ENCODE peak calls at places on chromosomes 12 and 14, in eight cellular contexts. N, D, F, J, H, P, B and Q are unnamed samples.

GRCh38 chr14:71645656-71646055 is 286.6 kb upstream of the RGS6 start:
- DNase-seq in P (peak; percentile 93), J (no peak), B (no peak), H (no peak), F (peak; percentile 4), D (no peak), N (no peak), Q (no peak)

GRCh38 chr14:25394791-25395391 is 344.9 kb upstream of the STXBP6 start:
- DNase-seq in N (no peak), B (no peak), J (peak; percentile 49), H (no peak), D (no peak), F (no peak), P (no peak), Q (no peak)

GRCh38 chr12:9606736-9607372 is 862 bp downstream of the KLRB1 start:
- DNase-seq in J (no peak), H (no peak), P (no peak), F (no peak), D (no peak), B (no peak), N (no peak), Q (no peak)

GRCh38 chr14:85596562-85596961 is 66.6 kb downstream of the FLRT2 start:
- DNase-seq in B (no peak), F (no peak), N (no peak), D (no peak), J (no peak), H (no peak), P (no peak), Q (no peak)

GRCh38 chr12:52217223-52217622 is 15.8 kb upstream of the KRT7 start:
- DNase-seq in N (peak; percentile 92), J (peak; percentile 44), D (peak; percentile 18), H (no peak), B (no peak), F (no peak), P (no peak), Q (no peak)

GRCh38 chr14:93857081-93857480 is 68.8 kb upstream of the PRIMA1 start:
- DNase-seq in D (no peak), N (no peak), F (no peak), P (no peak), J (no peak), H (no peak), B (no peak), Q (no peak)

GRCh38 chr14:103436533-103436932 is 51.3 kb downstream of the MARK3 start:
- DNase-seq in B (no peak), H (no peak), F (no peak), J (no peak), D (no peak), N (no peak), P (peak; percentile 64), Q (no peak)

GRCh38 chr12:78087363-78087675 is 256.6 kb downstream of the NAV3 start:
- DNase-seq in B (no peak), N (no peak), P (peak; percentile 39), J (peak; percentile 6), H (no peak), D (no peak), F (no peak), Q (no peak)

GRCh38 chr12:19261773-19262172 is 132.2 kb downstream of the PLEKHA5 start:
- DNase-seq in J (no peak), H (no peak), P (no peak), F (no peak), N (no peak), D (no peak), B (no peak), Q (no peak)

GRCh38 chr14:81066672-81067071 is 111.3 kb downstream of the TSHR start:
- DNase-seq in N (no peak), B (no peak), F (no peak), P (no peak), D (no peak), H (no peak), J (no peak), Q (no peak)

GRCh38 chr14:93137864-93138263 is 22.1 kb upstream of the ITPK1 start:
- DNase-seq in F (no peak), N (peak; percentile 86), J (no peak), B (no peak), H (no peak), D (no peak), P (peak; percentile 38), Q (no peak)

GRCh38 chr12:70732287-70732686 is 95.1 kb upstream of the PTPRB start:
- DNase-seq in H (no peak), B (no peak), P (no peak), D (no peak), J (no peak), F (no peak), N (no peak), Q (no peak)

GRCh38 chr14:65949711-65950516 is 536.3 kb upstream of the CCDC196 start:
- DNase-seq in B (no peak), D (no peak), P (peak; percentile 46), H (no peak), F (no peak), J (no peak), N (peak; percentile 73), Q (no peak)

GRCh38 chr12:81284137-81284536 is 206.3 kb downstream of the ACSS3 start:
- DNase-seq in H (no peak), F (no peak), J (no peak), P (peak; percentile 11), D (no peak), B (no peak), N (no peak), Q (no peak)

GRCh38 chr14:22650960-22651521 is 6.9 kb upstream of the OR6J1 start:
- DNase-seq in H (peak; percentile 62), N (no peak), J (no peak), B (no peak), D (no peak), P (peak; percentile 44), F (peak; percentile 23), Q (no peak)

GRCh38 chr14:73173092-73173735 is 36.9 kb downstream of the PSEN1 start:
- DNase-seq in F (no peak), D (no peak), P (peak; percentile 70), B (no peak), J (peak; percentile 73), N (no peak), H (peak; percentile 88), Q (no peak)

GRCh38 chr12:68760806-68761441 is 14.9 kb downstream of the SLC35E3 start:
- DNase-seq in N (no peak), H (no peak), F (no peak), P (no peak), B (no peak), D (no peak), J (no peak), Q (no peak)

GRCh38 chr14:47959753-47960152 is 284.3 kb upstream of the MDGA2 start:
- DNase-seq in D (no peak), N (no peak), B (no peak), P (no peak), F (no peak), H (no peak), J (peak; percentile 29), Q (no peak)

GRCh38 chr14:48575772-48576171 is 900.4 kb upstream of the MDGA2 start:
- DNase-seq in F (no peak), J (no peak), D (no peak), P (no peak), H (no peak), N (no peak), B (no peak), Q (no peak)

GRCh38 chr12:80316141-80316700 is 127.8 kb upstream of the PTPRQ start:
- DNase-seq in B (no peak), H (no peak), P (no peak), D (no peak), N (no peak), J (no peak), F (no peak), Q (no peak)

GRCh38 chr12:127888948-127889347 is 378.0 kb upstream of the TMEM132C start:
- DNase-seq in N (no peak), F (no peak), H (no peak), P (peak; percentile 52), B (no peak), D (no peak), J (no peak), Q (no peak)

GRCh38 chr12:91111366-91112321 is at the start of gene LUM:
- DNase-seq in F (no peak), B (peak; percentile 60), D (no peak), J (peak; percentile 6), N (no peak), H (no peak), P (peak; percentile 89), Q (no peak)

GRCh38 chr14:65972346-65972745 is 513.8 kb upstream of the CCDC196 start:
- DNase-seq in N (no peak), H (no peak), B (no peak), J (no peak), D (no peak), F (no peak), P (peak; percentile 62), Q (no peak)

GRCh38 chr12:113006641-113007040 is 28.3 kb downstream of the OAS2 start:
- DNase-seq in J (no peak), N (no peak), P (no peak), F (no peak), D (no peak), B (no peak), H (no peak), Q (no peak)

GRCh38 chr14:56004807-56005579 is 113.2 kb upstream of the PELI2 start:
- DNase-seq in D (no peak), B (peak; percentile 44), H (peak; percentile 52), J (peak; percentile 8), N (no peak), P (peak; percentile 92), F (no peak), Q (no peak)

DNA sequence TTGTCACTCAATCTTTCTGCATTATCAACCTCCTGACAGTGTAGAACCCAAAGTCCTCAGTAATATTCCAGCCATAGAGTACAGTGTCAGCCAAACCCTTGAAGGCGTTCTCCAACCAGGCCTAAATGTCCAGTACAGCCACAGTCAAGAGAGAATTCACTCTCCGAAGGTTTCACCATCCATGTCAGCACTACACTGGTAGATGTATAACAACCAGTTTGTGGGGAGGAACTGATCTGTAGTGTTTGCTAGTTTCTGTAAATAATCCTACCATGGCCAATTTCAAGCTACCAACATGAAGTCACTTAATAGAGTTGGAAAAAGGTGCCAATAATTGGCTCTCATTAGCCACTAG is 456 bp upstream of the MDP1 start:
- DNase-seq in J (no peak), F (no peak), P (no peak), N (no peak), H (no peak), B (no peak), D (no peak), Q (no peak)
- H3K4me3 ChIP-seq in J (no peak overlapping the region), F (peak overlapping the region; percentile 93), P (peak overlapping the region; percentile 80), N (peak overlapping the region; percentile 73), H (peak overlapping the region; percentile 83), B (no peak overlapping the region), D (peak overlapping the region; percentile 94), Q (peak overlapping the region; percentile 61)

GRCh38 chr12:53775478-53776145 is 23.8 kb upstream of the CISTR start:
- DNase-seq in F (no peak), J (peak; percentile 36), P (no peak), B (no peak), D (no peak), H (no peak), N (no peak), Q (no peak)
- H3K27ac ChIP-seq in F (no peak overlapping the region), J (no peak overlapping the region), P (no peak overlapping the region), B (no peak overlapping the region), D (no peak overlapping the region), H (no peak overlapping the region), N (no peak overlapping the region), Q (no peak overlapping the region)

GRCh38 chr12:12610711-12611110 is 965 bp upstream of the CREBL2 start:
- DNase-seq in N (no peak), J (no peak), H (no peak), P (no peak), D (no peak), F (no peak), B (no peak), Q (no peak)
- H3K4me3 ChIP-seq in N (peak overlapping the region; percentile 64), J (no peak overlapping the region), H (peak overlapping the region; percentile 77), P (peak overlapping the region; percentile 81), D (peak overlapping the region; percentile 98), F (peak overlapping the region; percentile 97), B (no peak overlapping the region), Q (peak overlapping the region; percentile 78)

GRCh38 chr14:99586761-99587462 is 17.1 kb downstream of the CCDC85C start:
- DNase-seq in H (no peak), J (no peak), D (no peak), B (no peak), N (no peak), F (no peak), P (no peak), Q (no peak)
- H3K27ac ChIP-seq in H (no peak overlapping the region), J (no peak overlapping the region), D (no peak overlapping the region), B (no peak overlapping the region), N (no peak overlapping the region), F (no peak overlapping the region), P (no peak overlapping the region), Q (no peak overlapping the region)